ENCODE peak calls at places on chromosomes 3 and 15, in ten cellular contexts. H, O, U, W, C, E, R, T, F and G are unnamed samples.

GRCh38 chr3:50126287-50127211 is 28.6 kb upstream of the SEMA3F start:
- DNase-seq in H (peak; percentile 65), O (peak; percentile 65), U (peak; percentile 63), W (no peak), C (peak; percentile 72), E (peak; percentile 38), R (peak; percentile 42), T (peak; percentile 13), F (peak; percentile 55), G (no peak)

GRCh38 chr3:53230041-53230621 is 25.7 kb downstream of the TKT start:
- DNase-seq in H (no peak), O (no peak), U (no peak), W (no peak), C (no peak), E (no peak), R (no peak), T (peak; percentile 8), F (no peak), G (no peak)

GRCh38 chr15:82571722-82572222 is 31.5 kb upstream of the RPS17 start:
- DNase-seq in H (peak; percentile 86), O (peak; percentile 43), U (peak; percentile 77), W (no peak), C (peak; percentile 75), E (peak; percentile 93), R (peak; percentile 82), T (peak; percentile 66), F (peak; percentile 75), G (peak; percentile 17)

GRCh38 chr3:141840737-141841544 is 35.5 kb upstream of the ATP1B3 start:
- DNase-seq in H (no peak), O (no peak), U (no peak), W (no peak), C (no peak), E (no peak), R (peak; percentile 83), T (peak; percentile 47), F (no peak), G (no peak)

GRCh38 chr15:73959801-73960200 is 32.3 kb downstream of the STOML1 start:
- DNase-seq in H (peak; percentile 41), O (no peak), U (no peak), W (no peak), C (no peak), E (no peak), R (no peak), T (no peak), F (no peak), G (no peak)

GRCh38 chr3:52820741-52821140 is 9.7 kb downstream of the ITIH4 start:
- DNase-seq in H (no peak), O (no peak), U (no peak), W (peak; percentile 65), C (peak; percentile 48), E (no peak), R (no peak), T (no peak), F (peak; percentile 51), G (peak; percentile 58)

GRCh38 chr3:52705688-52706686 is at the start of the genes GLT8D1 and SPCS1:
- DNase-seq in H (peak; percentile 91), O (peak; percentile 82), U (peak; percentile 85), W (peak; percentile 91), C (peak; percentile 87), E (peak; percentile 90), R (peak; percentile 84), T (peak; percentile 87), F (peak; percentile 93), G (peak; percentile 78)

GRCh38 chr3:136631424-136631823 is 120.8 kb downstream of the STAG1 start:
- DNase-seq in H (no peak), O (no peak), U (no peak), W (no peak), C (no peak), E (no peak), R (no peak), T (no peak), F (no peak), G (no peak)

GRCh38 chr3:127729556-127730056 is 56.9 kb downstream of the ABTB1 start:
- DNase-seq in H (no peak), O (no peak), U (no peak), W (no peak), C (peak; percentile 0), E (no peak), R (no peak), T (peak; percentile 21), F (no peak), G (no peak)

DNA sequence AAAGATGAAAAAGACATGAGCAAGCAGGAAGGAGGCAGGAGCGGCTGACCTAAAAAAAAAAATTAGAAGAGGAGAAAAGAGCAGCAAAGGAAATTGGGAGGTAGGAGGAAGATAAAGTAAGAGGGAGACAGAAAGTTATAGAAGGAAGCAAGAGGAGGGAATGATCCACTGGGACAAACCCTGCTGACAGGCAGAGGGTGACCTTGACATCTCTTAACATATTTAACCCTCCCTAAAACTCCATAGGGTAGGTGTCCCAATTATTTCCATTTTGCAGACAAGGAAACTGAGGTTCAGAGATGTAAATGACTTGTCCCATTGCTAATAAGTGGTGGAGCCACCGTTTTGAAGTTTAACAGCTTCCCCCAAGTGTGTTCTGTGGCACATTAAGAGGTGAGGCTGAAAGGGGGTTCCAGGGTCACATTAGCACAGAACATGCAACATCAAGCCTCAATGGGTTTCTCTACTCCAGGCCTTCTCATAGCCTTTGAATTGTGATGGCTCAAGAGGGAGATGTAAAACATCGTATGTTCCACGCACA is 37.4 kb upstream of the PRICKLE2 start:
- DNase-seq in H (no peak), O (no peak), U (no peak), W (no peak), C (no peak), E (no peak), R (no peak), T (no peak), F (no peak), G (no peak)
- TF ChIP-seq CTCF in H (no peak), O (no peak), U (peak; percentile 4), W (no peak), C (no peak), E (no peak), R (no peak), T (no peak), F (no peak), G (no peak)

GRCh38 chr15:29689724-29689986 is 132.6 kb downstream of the TJP1 start:
- DNase-seq in H (no peak), O (no peak), U (no peak), W (no peak), C (no peak), E (no peak), R (no peak), T (no peak), F (no peak), G (no peak)

GRCh38 chr15:29693225-29693624 is 129.0 kb downstream of the TJP1 start:
- DNase-seq in H (no peak), O (no peak), U (no peak), W (no peak), C (no peak), E (no peak), R (no peak), T (no peak), F (no peak), G (no peak)

GRCh38 chr15:29695486-29696167 is 126.6 kb downstream of the TJP1 start:
- DNase-seq in H (no peak), O (no peak), U (no peak), W (no peak), C (no peak), E (no peak), R (no peak), T (no peak), F (no peak), G (no peak)

GRCh38 chr15:29690765-29691475 is 131.3 kb downstream of the TJP1 start:
- DNase-seq in H (no peak), O (no peak), U (no peak), W (no peak), C (no peak), E (no peak), R (peak; percentile 41), T (no peak), F (no peak), G (no peak)

GRCh38 chr15:29692527-29692926 is 129.7 kb downstream of the TJP1 start:
- DNase-seq in H (no peak), O (no peak), U (no peak), W (no peak), C (no peak), E (no peak), R (no peak), T (no peak), F (no peak), G (no peak)
- TF ChIP-seq CTCF in H (no peak), O (no peak), U (peak; percentile 30), W (no peak), C (no peak), E (peak; percentile 46), R (no peak), T (no peak), F (no peak), G (no peak)

GRCh38 chr3:95521396-95521795 is 1293.0 kb upstream of the EPHA6 start:
- DNase-seq in H (no peak), O (no peak), U (no peak), W (no peak), C (no peak), E (no peak), R (no peak), T (no peak), F (no peak), G (no peak)
- TF ChIP-seq CTCF in H (no peak), O (no peak), U (no peak), W (no peak), C (no peak), E (no peak), R (no peak), T (no peak), F (no peak), G (no peak)

GRCh38 chr3:74639681-74640080 is 25.2 kb upstream of the CNTN3 start:
- DNase-seq in H (no peak), O (no peak), U (peak; percentile 45), W (no peak), C (no peak), E (no peak), R (peak; percentile 5), T (no peak), F (no peak), G (no peak)

GRCh38 chr3:74648102-74648501 is 33.6 kb upstream of the CNTN3 start:
- DNase-seq in H (no peak), O (no peak), U (no peak), W (no peak), C (no peak), E (no peak), R (no peak), T (no peak), F (no peak), G (no peak)

GRCh38 chr3:74646094-74646493 is 31.6 kb upstream of the CNTN3 start:
- DNase-seq in H (no peak), O (no peak), U (no peak), W (no peak), C (no peak), E (no peak), R (no peak), T (no peak), F (no peak), G (no peak)

GRCh38 chr3:74643636-74644035 is 29.2 kb upstream of the CNTN3 start:
- DNase-seq in H (no peak), O (peak; percentile 70), U (peak; percentile 63), W (no peak), C (peak; percentile 77), E (peak; percentile 44), R (no peak), T (peak; percentile 86), F (peak; percentile 69), G (peak; percentile 44)

DNA sequence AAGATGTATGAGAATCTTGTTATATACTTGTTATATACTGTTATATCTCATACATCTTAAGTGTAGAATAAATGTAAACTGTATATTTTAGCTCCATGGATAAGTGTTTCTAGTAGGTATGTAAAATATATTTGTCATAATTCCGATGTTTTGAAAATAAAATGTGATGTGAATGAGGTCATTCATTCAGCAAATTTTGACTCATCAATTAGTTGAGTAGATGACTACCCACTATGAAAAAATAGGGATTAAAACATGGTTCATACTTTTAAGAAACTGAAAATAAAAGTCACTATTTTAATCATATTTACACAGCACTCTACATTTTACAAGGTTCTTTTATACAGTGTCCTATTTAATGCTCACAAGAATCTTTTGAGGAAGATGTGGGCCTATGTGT is 28.4 kb upstream of the CNTN3 start:
- DNase-seq in H (no peak), O (no peak), U (no peak), W (no peak), C (no peak), E (no peak), R (peak; percentile 3), T (no peak), F (no peak), G (no peak)
- TF ChIP-seq CTCF in H (no peak), O (no peak), U (no peak), W (no peak), C (no peak), E (no peak), R (no peak), T (no peak), F (no peak), G (no peak)